ENCODE peak calls at places on chromosomes 11 and 22, in five cellular contexts. One of them, this sample, is unnamed.

GRCh38 chr11:115659061-115659963 is 155.1 kb upstream of the CADM1 start:
- DNase-seq in Caco-2: no peak
- DNase-seq in thoracic aorta: no peak
- DNase-seq in fibroblast of lung: peak; percentile 74
- DNase-seq in heart left ventricle: peak; percentile 53
- DNase-seq in this sample: peak; percentile 75

GRCh38 chr11:70557742-70558485 is 159.6 kb downstream of the CTTN start:
- DNase-seq in Caco-2: no peak
- DNase-seq in fibroblast of lung: peak; percentile 48
- DNase-seq in heart left ventricle: no peak
- DNase-seq in thoracic aorta: no peak
- DNase-seq in this sample: no peak

GRCh38 chr11:28228196-28228595 is 120.0 kb downstream of the METTL15 start:
- DNase-seq in thoracic aorta: no peak
- DNase-seq in heart left ventricle: no peak
- DNase-seq in Caco-2: no peak
- DNase-seq in fibroblast of lung: peak; percentile 65
- DNase-seq in this sample: no peak

GRCh38 chr11:126585388-126586302 is 230.2 kb downstream of the ST3GAL4 start:
- DNase-seq in thoracic aorta: peak; percentile 12
- DNase-seq in fibroblast of lung: peak; percentile 94
- DNase-seq in heart left ventricle: peak; percentile 72
- DNase-seq in Caco-2: no peak
- DNase-seq in this sample: no peak

GRCh38 chr11:44229664-44230063 is 80.3 kb downstream of the ALX4 start:
- DNase-seq in fibroblast of lung: peak; percentile 70
- DNase-seq in heart left ventricle: no peak
- DNase-seq in thoracic aorta: no peak
- DNase-seq in Caco-2: no peak
- DNase-seq in this sample: no peak

GRCh38 chr11:6357222-6357621 is 33.1 kb upstream of the SMPD1 start:
- DNase-seq in fibroblast of lung: peak; percentile 95
- DNase-seq in Caco-2: no peak
- DNase-seq in heart left ventricle: peak; percentile 52
- DNase-seq in thoracic aorta: peak; percentile 76
- DNase-seq in this sample: no peak

GRCh38 chr11:66017354-66017753 is 5.5 kb downstream of the CST6 start:
- DNase-seq in Caco-2: no peak
- DNase-seq in heart left ventricle: no peak
- DNase-seq in thoracic aorta: no peak
- DNase-seq in fibroblast of lung: no peak
- DNase-seq in this sample: no peak

GRCh38 chr11:27350503-27350902 is 12.5 kb downstream of the CCDC34 start:
- DNase-seq in Caco-2: no peak
- DNase-seq in heart left ventricle: no peak
- DNase-seq in fibroblast of lung: peak; percentile 79
- DNase-seq in thoracic aorta: no peak
- DNase-seq in this sample: no peak

GRCh38 chr22:50252081-50253045 is 1.3 kb upstream of the HDAC10 start:
- DNase-seq in thoracic aorta: no peak
- DNase-seq in fibroblast of lung: peak; percentile 47
- DNase-seq in Caco-2: peak; percentile 69
- DNase-seq in heart left ventricle: peak; percentile 72
- DNase-seq in this sample: peak; percentile 90

GRCh38 chr22:17842386-17842785 is 68.1 kb upstream of the BID start:
- DNase-seq in fibroblast of lung: no peak
- DNase-seq in thoracic aorta: no peak
- DNase-seq in Caco-2: no peak
- DNase-seq in heart left ventricle: no peak
- DNase-seq in this sample: no peak

GRCh38 chr22:29470159-29470855 is 9.7 kb upstream of the NEFH start:
- DNase-seq in heart left ventricle: peak; percentile 44
- DNase-seq in Caco-2: peak; percentile 87
- DNase-seq in fibroblast of lung: peak; percentile 20
- DNase-seq in thoracic aorta: no peak
- DNase-seq in this sample: peak; percentile 83

GRCh38 chr22:48489551-48490512 is 1337.8 kb downstream of the BRD1 start:
- DNase-seq in Caco-2: no peak
- DNase-seq in heart left ventricle: no peak
- DNase-seq in fibroblast of lung: peak; percentile 34
- DNase-seq in thoracic aorta: no peak
- DNase-seq in this sample: peak; percentile 69

GRCh38 chr11:17386331-17387084 is 2.0 kb downstream of the KCNJ11 start:
- DNase-seq in Caco-2: peak; percentile 68
- DNase-seq in heart left ventricle: peak; percentile 71
- DNase-seq in thoracic aorta: peak; percentile 28
- DNase-seq in fibroblast of lung: peak; percentile 12
- DNase-seq in this sample: no peak
- H3K4me3 ChIP-seq in Caco-2: no peak overlapping the region
- H3K4me3 ChIP-seq in heart left ventricle: peak overlapping the region; percentile 31
- H3K4me3 ChIP-seq in thoracic aorta: peak overlapping the region; percentile 54
- H3K4me3 ChIP-seq in fibroblast of lung: no peak overlapping the region
- H3K4me3 ChIP-seq in this sample: no peak overlapping the region

GRCh38 chr11:47412152-47412746 is 3.9 kb downstream of the SLC39A13 start:
- DNase-seq in Caco-2: peak; percentile 72
- DNase-seq in heart left ventricle: no peak
- DNase-seq in thoracic aorta: no peak
- DNase-seq in fibroblast of lung: no peak
- DNase-seq in this sample: peak; percentile 81
- H3K4me1 ChIP-seq in Caco-2: peaks cover 15% of the 10 kb centered on the region
- H3K4me1 ChIP-seq in heart left ventricle: peaks cover 38% of the 10 kb centered on the region
- H3K4me1 ChIP-seq in thoracic aorta: peaks cover 68% of the 10 kb centered on the region
- H3K4me1 ChIP-seq in fibroblast of lung: peaks cover 49% of the 10 kb centered on the region
- H3K4me1 ChIP-seq in this sample: peaks cover 50% of the 10 kb centered on the region

DNA sequence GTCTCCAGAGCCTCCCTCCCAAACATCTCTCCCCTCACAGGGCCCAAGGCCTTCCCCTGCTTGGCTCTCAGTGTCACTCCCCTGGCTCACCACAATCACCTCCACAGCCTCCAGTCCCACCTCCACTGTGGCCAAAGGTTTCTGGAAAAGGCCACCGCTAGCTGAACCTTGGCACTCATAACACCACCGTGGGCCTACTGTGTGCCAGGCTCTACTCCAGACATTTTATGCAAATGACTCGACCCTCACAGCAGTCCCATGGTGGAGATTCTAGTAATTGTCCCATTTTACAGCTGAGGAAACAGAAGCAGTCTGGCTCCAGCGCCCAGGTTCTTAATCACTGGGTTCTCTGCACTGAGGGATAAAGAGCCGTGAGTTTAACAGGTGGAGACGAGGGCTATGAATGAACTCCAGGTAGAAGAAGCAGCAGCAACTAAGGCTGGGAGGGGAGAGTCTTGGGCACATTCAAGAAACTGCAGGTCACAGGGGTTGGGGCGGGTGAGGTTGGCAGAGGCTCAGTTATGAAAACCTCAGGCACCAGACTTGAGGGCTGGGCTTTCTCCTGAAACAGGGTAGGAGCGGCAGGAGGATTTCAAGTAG is 12.3 kb downstream of the P2RY2 start:
- DNase-seq in Caco-2: no peak
- DNase-seq in thoracic aorta: no peak
- DNase-seq in heart left ventricle: peak; percentile 3
- DNase-seq in fibroblast of lung: no peak
- DNase-seq in this sample: peak; percentile 27
- TF ChIP-seq CTCF in Caco-2: no peak
- TF ChIP-seq CTCF in thoracic aorta: no peak
- TF ChIP-seq CTCF in heart left ventricle: no peak
- TF ChIP-seq CTCF in fibroblast of lung: no peak
- TF ChIP-seq CTCF in this sample: no peak

GRCh38 chr11:19234428-19234827 is 6.3 kb downstream of the E2F8 start:
- DNase-seq in heart left ventricle: no peak
- DNase-seq in thoracic aorta: no peak
- DNase-seq in fibroblast of lung: no peak
- DNase-seq in Caco-2: no peak
- DNase-seq in this sample: no peak

GRCh38 chr11:19237813-19238212 is 2.9 kb downstream of the E2F8 start:
- DNase-seq in Caco-2: no peak
- DNase-seq in fibroblast of lung: no peak
- DNase-seq in heart left ventricle: no peak
- DNase-seq in thoracic aorta: no peak
- DNase-seq in this sample: no peak

GRCh38 chr11:19240420-19241259 is at the start of gene E2F8:
- DNase-seq in thoracic aorta: peak; percentile 59
- DNase-seq in fibroblast of lung: peak; percentile 87
- DNase-seq in Caco-2: peak; percentile 99
- DNase-seq in heart left ventricle: peak; percentile 95
- DNase-seq in this sample: peak; percentile 92

GRCh38 chr11:19239039-19239438 is 1.7 kb downstream of the E2F8 start:
- DNase-seq in Caco-2: no peak
- DNase-seq in heart left ventricle: no peak
- DNase-seq in fibroblast of lung: no peak
- DNase-seq in thoracic aorta: no peak
- DNase-seq in this sample: no peak

GRCh38 chr11:19237381-19237780 is 3.4 kb downstream of the E2F8 start:
- DNase-seq in Caco-2: no peak
- DNase-seq in thoracic aorta: no peak
- DNase-seq in fibroblast of lung: no peak
- DNase-seq in heart left ventricle: no peak
- DNase-seq in this sample: no peak
- H3K4me3 ChIP-seq in Caco-2: no peak overlapping the region
- H3K4me3 ChIP-seq in thoracic aorta: no peak overlapping the region
- H3K4me3 ChIP-seq in fibroblast of lung: no peak overlapping the region
- H3K4me3 ChIP-seq in heart left ventricle: peak overlapping the region; percentile 12
- H3K4me3 ChIP-seq in this sample: no peak overlapping the region

GRCh38 chr11:11964774-11965150 is 43.7 kb downstream of the DKK3 start:
- DNase-seq in Caco-2: no peak
- DNase-seq in heart left ventricle: no peak
- DNase-seq in thoracic aorta: no peak
- DNase-seq in fibroblast of lung: no peak
- DNase-seq in this sample: no peak

GRCh38 chr11:11965192-11965591 is 43.2 kb downstream of the DKK3 start:
- DNase-seq in heart left ventricle: no peak
- DNase-seq in Caco-2: no peak
- DNase-seq in thoracic aorta: no peak
- DNase-seq in fibroblast of lung: no peak
- DNase-seq in this sample: no peak

GRCh38 chr11:11966826-11967668 is 41.4 kb downstream of the DKK3 start:
- DNase-seq in thoracic aorta: no peak
- DNase-seq in Caco-2: peak; percentile 83
- DNase-seq in fibroblast of lung: no peak
- DNase-seq in heart left ventricle: peak; percentile 76
- DNase-seq in this sample: peak; percentile 85

GRCh38 chr11:11966354-11966741 is 42.1 kb downstream of the DKK3 start:
- DNase-seq in Caco-2: no peak
- DNase-seq in heart left ventricle: no peak
- DNase-seq in fibroblast of lung: no peak
- DNase-seq in thoracic aorta: no peak
- DNase-seq in this sample: no peak

GRCh38 chr11:11965656-11966353 is 42.6 kb downstream of the DKK3 start:
- DNase-seq in fibroblast of lung: no peak
- DNase-seq in thoracic aorta: no peak
- DNase-seq in Caco-2: no peak
- DNase-seq in heart left ventricle: no peak
- DNase-seq in this sample: no peak
- H3K4me1 ChIP-seq in fibroblast of lung: peaks cover 17% of the 10 kb centered on the region
- H3K4me1 ChIP-seq in thoracic aorta: peaks cover 34% of the 10 kb centered on the region
- H3K4me1 ChIP-seq in Caco-2: peaks cover 8% of the 10 kb centered on the region
- H3K4me1 ChIP-seq in heart left ventricle: peaks cover 30% of the 10 kb centered on the region
- H3K4me1 ChIP-seq in this sample: no peaks in the 10 kb centered on the region

This sample was measured in upper lobe of right lung.